ENCODE peak calls at places on chromosomes 5 and 9, in seven cellular contexts. One of them, this sample, is unnamed.

GRCh38 chr9:76562511-76562911 is 103.5 kb downstream of the GCNT1 start:
- DNase-seq in CD8-positive, alpha-beta memory T cell: no peak
- DNase-seq in AG10803: peak
- DNase-seq in A549: no peak
- DNase-seq in tibial nerve: no peak
- DNase-seq in heart right ventricle: no peak
- DNase-seq in H7: no peak
- DNase-seq in this sample: no peak

GRCh38 chr5:113806823-113807222 is 293.3 kb downstream of the YTHDC2 start:
- DNase-seq in CD8-positive, alpha-beta memory T cell: no peak
- DNase-seq in AG10803: peak
- DNase-seq in A549: no peak
- DNase-seq in tibial nerve: peak
- DNase-seq in heart right ventricle: no peak
- DNase-seq in H7: no peak
- DNase-seq in this sample: no peak

GRCh38 chr5:81420039-81420667 is 26.2 kb upstream of the ACOT12 start:
- DNase-seq in CD8-positive, alpha-beta memory T cell: no peak
- DNase-seq in AG10803: peak
- DNase-seq in A549: peak
- DNase-seq in tibial nerve: no peak
- DNase-seq in heart right ventricle: no peak
- DNase-seq in H7: no peak
- DNase-seq in this sample: peak

GRCh38 chr5:59090323-59090722 is 507.4 kb downstream of the RAB3C start:
- DNase-seq in CD8-positive, alpha-beta memory T cell: no peak
- DNase-seq in AG10803: no peak
- DNase-seq in A549: no peak
- DNase-seq in tibial nerve: no peak
- DNase-seq in heart right ventricle: no peak
- DNase-seq in H7: no peak
- DNase-seq in this sample: no peak

GRCh38 chr5:115452791-115453190 is 91.8 kb downstream of the FEM1C start:
- DNase-seq in CD8-positive, alpha-beta memory T cell: no peak
- DNase-seq in AG10803: peak
- DNase-seq in A549: no peak
- DNase-seq in tibial nerve: no peak
- DNase-seq in heart right ventricle: no peak
- DNase-seq in H7: no peak
- DNase-seq in this sample: no peak

GRCh38 chr9:96399335-96399633 is 15.8 kb upstream of the SLC35D2 start:
- DNase-seq in CD8-positive, alpha-beta memory T cell: no peak
- DNase-seq in AG10803: no peak
- DNase-seq in A549: no peak
- DNase-seq in tibial nerve: no peak
- DNase-seq in heart right ventricle: no peak
- DNase-seq in H7: no peak
- DNase-seq in this sample: no peak

GRCh38 chr9:69753830-69754229 is 6.0 kb downstream of the PTAR1 start:
- DNase-seq in CD8-positive, alpha-beta memory T cell: no peak
- DNase-seq in AG10803: no peak
- DNase-seq in A549: no peak
- DNase-seq in tibial nerve: no peak
- DNase-seq in heart right ventricle: no peak
- DNase-seq in H7: no peak
- DNase-seq in this sample: no peak

GRCh38 chr5:39340486-39340885 is 23.8 kb downstream of the C9 start:
- DNase-seq in CD8-positive, alpha-beta memory T cell: no peak
- DNase-seq in AG10803: peak
- DNase-seq in A549: no peak
- DNase-seq in tibial nerve: no peak
- DNase-seq in heart right ventricle: no peak
- DNase-seq in H7: no peak
- DNase-seq in this sample: no peak

GRCh38 chr5:150320048-150320555 is 17.4 kb upstream of the ARSI start:
- DNase-seq in CD8-positive, alpha-beta memory T cell: no peak
- DNase-seq in AG10803: peak
- DNase-seq in A549: peak
- DNase-seq in tibial nerve: peak
- DNase-seq in heart right ventricle: no peak
- DNase-seq in H7: no peak
- DNase-seq in this sample: no peak

GRCh38 chr9:36968574-36969215 is 65.4 kb downstream of the PAX5 start:
- DNase-seq in CD8-positive, alpha-beta memory T cell: no peak
- DNase-seq in AG10803: no peak
- DNase-seq in A549: no peak
- DNase-seq in tibial nerve: no peak
- DNase-seq in heart right ventricle: no peak
- DNase-seq in H7: no peak
- DNase-seq in this sample: no peak

GRCh38 chr9:124980434-124980833 is 39.6 kb upstream of the GOLGA1 start:
- DNase-seq in CD8-positive, alpha-beta memory T cell: no peak
- DNase-seq in AG10803: no peak
- DNase-seq in A549: no peak
- DNase-seq in tibial nerve: no peak
- DNase-seq in heart right ventricle: no peak
- DNase-seq in H7: no peak
- DNase-seq in this sample: no peak

GRCh38 chr5:51385214-51385613 is 2.0 kb downstream of the ISL1 start:
- DNase-seq in CD8-positive, alpha-beta memory T cell: no peak
- DNase-seq in AG10803: no peak
- DNase-seq in A549: no peak
- DNase-seq in tibial nerve: no peak
- DNase-seq in heart right ventricle: no peak
- DNase-seq in H7: no peak
- DNase-seq in this sample: no peak

DNA sequence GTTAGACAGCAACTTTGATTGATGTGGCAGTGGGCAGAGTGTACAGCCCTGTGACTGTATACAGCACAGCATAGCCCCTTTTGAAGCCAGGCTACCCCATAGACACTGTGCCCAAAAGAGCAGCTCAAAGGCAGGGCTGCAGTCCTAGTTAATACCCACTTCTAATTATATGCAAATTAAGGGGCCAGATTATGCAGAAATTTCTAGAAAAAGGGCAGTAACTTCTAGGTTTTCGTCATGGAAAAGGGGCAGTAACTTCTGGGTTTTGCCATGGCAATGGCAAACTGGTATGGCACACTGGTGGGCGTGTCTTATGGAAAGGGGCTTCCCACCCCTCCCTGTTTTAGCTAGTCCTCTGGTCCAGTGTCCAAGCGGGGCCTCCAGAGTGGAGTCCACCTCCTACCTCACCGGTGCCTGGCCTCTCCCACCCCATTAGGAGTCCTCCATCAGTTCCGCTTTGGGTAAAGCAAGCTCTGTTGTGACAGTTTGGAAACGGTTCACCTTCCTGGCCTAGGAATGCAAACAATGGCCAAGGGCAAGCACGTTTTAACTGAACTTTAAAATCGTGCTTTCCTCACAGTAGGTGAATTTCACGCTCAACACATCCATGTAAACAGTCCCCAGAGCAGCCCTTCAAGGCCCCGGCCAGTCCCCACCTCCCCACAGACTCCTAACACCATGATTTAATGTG is 5.6 kb downstream of the ADAMTS13 start:
- DNase-seq in CD8-positive, alpha-beta memory T cell: no peak
- DNase-seq in AG10803: no peak
- DNase-seq in A549: no peak
- DNase-seq in tibial nerve: no peak
- DNase-seq in heart right ventricle: no peak
- DNase-seq in H7: peak
- DNase-seq in this sample: no peak
- H3K4me3 ChIP-seq in CD8-positive, alpha-beta memory T cell: no peak
- H3K4me3 ChIP-seq in AG10803: no peak
- H3K4me3 ChIP-seq in A549: peak
- H3K4me3 ChIP-seq in tibial nerve: no peak
- H3K4me3 ChIP-seq in heart right ventricle: no peak
- H3K4me3 ChIP-seq in H7: peak
- H3K4me3 ChIP-seq in this sample: no peak

DNA sequence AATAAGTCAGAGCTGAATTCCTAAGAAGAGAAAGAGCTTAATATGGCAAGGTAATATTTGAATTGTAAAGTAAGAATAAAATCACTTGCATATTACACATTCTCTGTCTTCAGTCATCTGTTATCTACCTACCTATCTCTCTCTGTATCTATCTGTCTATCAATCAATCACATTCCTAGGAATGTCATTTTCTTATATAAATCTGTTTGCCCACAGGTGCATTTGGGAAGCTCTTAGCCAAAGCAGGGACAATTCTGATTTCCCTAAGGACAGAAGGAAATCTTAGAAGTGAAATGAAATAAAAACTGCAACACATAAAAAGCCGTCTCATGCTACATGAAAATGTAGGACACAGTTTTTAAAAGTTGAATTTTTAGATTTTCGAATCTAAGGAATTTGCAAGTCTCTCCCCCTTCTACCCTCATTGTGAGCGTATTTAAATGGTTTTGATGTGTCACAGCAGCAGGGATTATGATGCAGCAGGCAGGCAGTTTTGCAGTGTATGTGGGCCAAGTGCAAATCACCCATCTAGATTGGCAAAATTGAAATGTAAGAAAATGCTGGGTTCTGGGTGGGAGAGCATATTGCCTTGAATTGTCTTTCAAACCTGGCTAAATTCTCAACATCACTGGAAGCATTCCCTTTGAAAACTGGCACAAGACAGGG is 155.7 kb downstream of the ACER2 start:
- DNase-seq in CD8-positive, alpha-beta memory T cell: no peak
- DNase-seq in AG10803: no peak
- DNase-seq in A549: no peak
- DNase-seq in tibial nerve: no peak
- DNase-seq in heart right ventricle: no peak
- DNase-seq in H7: no peak
- DNase-seq in this sample: no peak
- H3K4me3 ChIP-seq in CD8-positive, alpha-beta memory T cell: no peak
- H3K4me3 ChIP-seq in AG10803: no peak
- H3K4me3 ChIP-seq in A549: no peak
- H3K4me3 ChIP-seq in tibial nerve: no peak
- H3K4me3 ChIP-seq in heart right ventricle: no peak
- H3K4me3 ChIP-seq in H7: no peak
- H3K4me3 ChIP-seq in this sample: no peak

GRCh38 chr5:173472784-173473278 is 143.6 kb downstream of the BOD1 start:
- DNase-seq in CD8-positive, alpha-beta memory T cell: no peak
- DNase-seq in AG10803: peak
- DNase-seq in A549: no peak
- DNase-seq in tibial nerve: no peak
- DNase-seq in heart right ventricle: no peak
- DNase-seq in H7: no peak
- DNase-seq in this sample: no peak
- H3K4me3 ChIP-seq in CD8-positive, alpha-beta memory T cell: no peak
- H3K4me3 ChIP-seq in AG10803: peak
- H3K4me3 ChIP-seq in A549: peak
- H3K4me3 ChIP-seq in tibial nerve: no peak
- H3K4me3 ChIP-seq in heart right ventricle: no peak
- H3K4me3 ChIP-seq in H7: no peak
- H3K4me3 ChIP-seq in this sample: no peak

DNA sequence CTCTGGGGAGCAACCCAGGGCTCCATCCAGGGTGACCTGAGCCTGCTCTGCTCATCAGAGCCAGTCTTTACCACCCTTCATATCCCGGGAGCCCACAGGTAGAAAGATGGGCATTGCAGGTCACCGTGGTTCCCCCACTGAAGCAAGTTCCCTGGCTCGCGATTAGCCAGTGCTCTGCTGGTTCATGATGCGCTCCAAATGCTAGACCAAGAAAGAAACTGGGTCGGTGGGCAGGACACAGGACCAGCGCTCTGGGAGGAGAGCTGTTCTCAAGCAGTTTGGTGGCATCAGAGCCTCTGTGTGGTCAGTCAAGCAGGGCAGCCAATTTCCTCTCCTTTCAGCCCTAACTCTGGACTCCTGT is 156.5 kb downstream of the RGS3 start:
- DNase-seq in CD8-positive, alpha-beta memory T cell: no peak
- DNase-seq in AG10803: no peak
- DNase-seq in A549: no peak
- DNase-seq in tibial nerve: no peak
- DNase-seq in heart right ventricle: no peak
- DNase-seq in H7: peak
- DNase-seq in this sample: no peak
- H3K4me3 ChIP-seq in CD8-positive, alpha-beta memory T cell: no peak
- H3K4me3 ChIP-seq in AG10803: peak
- H3K4me3 ChIP-seq in A549: no peak
- H3K4me3 ChIP-seq in tibial nerve: no peak
- H3K4me3 ChIP-seq in heart right ventricle: no peak
- H3K4me3 ChIP-seq in H7: no peak
- H3K4me3 ChIP-seq in this sample: no peak